ENCODE peak calls at places on chromosomes 7 and 10, in five cellular contexts. K is IMR-90, V is H9, Y is mesenchymal stem cell, I is mesendoderm. U is an unnamed sample.

GRCh38 chr7:19561121-19561805 is 147.6 kb downstream of the POLR1F start:
- DNase-seq in K (no peak), V (no peak), Y (peak), I (no peak), U (no peak)

GRCh38 chr10:131429141-131429540 is 117.6 kb upstream of the TCERG1L start:
- DNase-seq in K (no peak), V (no peak), I (no peak), Y (no peak), U (no peak)

GRCh38 chr10:21732067-21732772 is 198.2 kb downstream of the MLLT10 start:
- DNase-seq in V (peak), K (peak), Y (peak), I (peak), U (peak)

GRCh38 chr7:77811895-77812685 is 13.5 kb downstream of the PHTF2 start:
- DNase-seq in I (peak), V (no peak), Y (peak), K (peak), U (no peak)

GRCh38 chr7:130566168-130566897 is 74.4 kb downstream of the MEST start:
- DNase-seq in V (no peak), K (peak), I (no peak), Y (no peak), U (no peak)

GRCh38 chr7:68706291-68706690 is 892.0 kb upstream of the AUTS2 start:
- DNase-seq in V (no peak), K (peak), I (no peak), Y (peak), U (no peak)

GRCh38 chr10:91887075-91887899 is 22.0 kb downstream of the FGFBP3 start:
- DNase-seq in Y (peak), I (peak), K (no peak), V (peak), U (peak)

GRCh38 chr7:47147213-47147631 is 434.7 kb downstream of the TNS3 start:
- DNase-seq in Y (peak), I (no peak), K (no peak), V (no peak), U (no peak)

GRCh38 chr7:47556511-47557180 is 25.3 kb downstream of the TNS3 start:
- DNase-seq in Y (peak), V (no peak), K (no peak), I (no peak), U (no peak)

GRCh38 chr7:81299272-81299671 is 380.4 kb upstream of the SEMA3C start:
- DNase-seq in K (peak), V (no peak), Y (peak), I (no peak), U (no peak)

DNA sequence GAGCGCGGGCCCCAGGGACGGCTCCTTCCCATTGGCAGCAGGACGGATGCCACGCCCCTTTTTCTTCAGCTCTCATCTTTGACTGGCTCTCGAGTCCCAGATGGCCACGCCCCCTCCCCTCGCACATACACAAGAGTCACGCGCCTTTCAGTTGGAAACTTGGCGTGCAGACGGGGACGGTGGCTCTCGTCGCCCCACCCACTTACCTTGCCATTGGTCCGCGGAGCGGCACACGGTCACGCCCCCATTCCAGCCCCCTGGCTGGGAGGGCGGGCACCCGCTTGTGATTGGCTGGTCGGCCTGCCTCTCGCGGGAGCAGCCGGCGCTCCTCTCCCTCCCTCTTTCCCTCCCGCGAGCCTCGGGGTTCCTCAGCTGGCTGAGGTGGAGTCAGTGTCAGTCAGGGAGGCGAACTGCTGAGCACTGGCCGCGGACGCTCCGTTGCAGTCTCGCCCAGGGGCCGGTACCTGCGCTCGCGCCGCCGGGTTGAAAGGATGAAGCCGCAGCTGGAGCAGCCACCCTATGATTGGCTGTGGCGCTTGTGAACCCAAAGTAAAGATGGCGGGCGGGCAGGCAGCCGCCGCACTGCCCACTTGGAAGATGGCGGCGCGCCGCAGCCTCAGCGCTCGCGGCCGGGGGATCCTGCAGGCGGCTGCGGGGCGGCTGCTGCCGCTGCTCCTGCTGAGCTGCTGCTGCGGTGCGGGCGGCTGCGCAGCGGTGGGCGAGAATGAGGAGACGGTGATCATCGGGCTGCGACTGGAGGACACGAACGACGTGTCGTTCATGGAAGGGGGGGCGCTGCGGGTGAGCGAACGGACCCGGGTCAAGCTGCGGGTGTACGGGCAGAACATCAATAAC is at the start of gene CNNM2:
- DNase-seq in I (peak), Y (peak), V (peak), K (peak), U (peak)
- H4K8ac ChIP-seq in I (no peak), Y (peak), V (no peak), K (peak), U (peak)

DNA sequence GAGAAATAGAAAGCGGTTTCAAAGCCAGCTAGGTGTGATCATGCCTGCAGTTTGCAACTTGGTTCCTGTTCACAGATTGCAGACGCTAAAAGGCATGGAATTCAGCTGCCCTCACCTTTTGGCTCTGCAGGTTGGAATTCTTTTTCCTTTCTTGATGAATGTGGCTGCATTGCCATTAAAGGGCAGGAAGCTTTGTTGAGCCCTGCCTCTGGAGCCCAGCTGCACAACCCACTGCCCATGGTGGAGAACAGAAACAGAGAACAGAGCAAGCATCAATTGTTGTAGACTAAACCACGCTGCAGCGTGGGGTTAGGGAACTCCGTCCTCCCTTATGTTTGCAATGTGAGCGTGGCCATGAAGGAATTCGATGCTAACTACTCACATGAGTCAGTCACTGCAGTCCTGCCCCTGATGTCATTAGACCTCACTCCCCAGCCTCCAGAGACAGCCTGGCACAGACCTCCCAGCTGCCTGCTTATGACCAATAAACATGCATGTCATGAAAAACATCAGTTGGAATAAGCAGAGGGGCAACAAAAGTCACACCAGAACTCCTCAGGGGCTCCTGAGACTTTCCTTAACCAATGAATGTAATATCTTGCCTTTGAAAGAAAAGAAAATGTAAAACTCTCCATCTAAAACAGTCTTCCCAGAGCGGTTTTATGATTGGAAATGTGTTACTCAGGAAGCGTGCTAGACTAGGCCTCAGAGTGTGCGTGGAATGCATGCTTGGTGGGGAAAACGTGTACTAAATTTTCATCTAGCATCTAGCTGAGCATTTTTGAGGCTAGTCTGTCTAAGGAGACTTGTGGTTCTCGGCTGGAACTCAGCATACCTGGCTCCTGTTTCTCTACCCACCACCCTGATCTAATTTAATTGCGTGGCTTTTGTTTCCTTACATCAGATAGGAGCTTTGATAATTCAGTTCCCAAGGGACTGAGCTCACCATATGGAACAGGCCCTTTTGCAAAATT is 232.2 kb downstream of the KIAA1217 start:
- DNase-seq in Y (peak), K (peak), V (no peak), I (peak), U (no peak)
- H4K8ac ChIP-seq in Y (no peak), K (no peak), V (no peak), I (no peak), U (no peak)

GRCh38 chr7:123916240-123916724 is 8.8 kb upstream of the SPAM1 start:
- DNase-seq in I (peak), K (peak), V (peak), Y (peak), U (peak)
- H4K8ac ChIP-seq in I (no peak), K (no peak), V (no peak), Y (no peak), U (no peak)

DNA sequence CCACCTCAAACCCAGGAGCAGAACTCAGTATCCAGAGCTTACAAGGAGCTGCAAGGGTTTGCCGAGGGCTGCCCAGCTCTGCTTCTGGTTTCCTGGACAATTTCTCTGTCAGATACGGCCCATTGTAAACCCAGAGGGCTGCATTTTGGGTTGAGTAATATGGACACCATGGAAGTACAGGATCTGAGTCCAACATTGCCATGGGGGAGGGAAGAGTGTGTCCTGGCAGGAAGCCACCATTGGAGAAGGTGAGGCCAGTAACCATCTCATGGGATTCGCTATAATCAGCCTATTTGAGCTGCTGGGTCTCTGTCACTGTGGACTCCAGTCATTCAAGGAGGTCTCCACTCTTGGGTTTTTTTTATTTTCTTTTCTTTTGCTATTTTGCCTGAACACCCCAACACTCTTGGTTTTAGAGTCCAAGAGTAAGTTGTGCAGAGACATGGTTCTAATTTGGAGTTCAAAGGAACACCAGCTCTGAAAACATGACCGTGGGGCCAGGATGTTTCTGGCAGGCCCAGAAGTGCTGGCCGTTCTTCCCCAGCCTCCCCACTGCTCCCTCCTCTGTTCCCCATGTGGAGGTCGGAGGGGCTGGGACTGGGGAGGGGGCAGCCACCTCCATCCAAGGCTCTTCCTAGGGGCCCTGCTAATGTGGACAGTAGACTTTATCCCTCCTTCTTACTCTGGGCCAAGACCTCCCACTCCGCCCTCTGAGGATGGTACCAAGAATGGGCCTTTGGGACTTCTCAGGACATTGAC is 46.2 kb downstream of the CHST3 start:
- DNase-seq in I (no peak), K (no peak), Y (no peak), V (no peak), U (no peak)
- H4K8ac ChIP-seq in I (no peak), K (peak), Y (peak), V (no peak), U (no peak)

GRCh38 chr7:150336746-150337145 is 4.7 kb downstream of the RARRES2 start:
- DNase-seq in K (no peak), V (no peak), Y (no peak), I (no peak), U (no peak)
- H4K8ac ChIP-seq in K (no peak), V (no peak), Y (no peak), I (no peak), U (no peak)

GRCh38 chr10:25036381-25036780 is 20.0 kb downstream of the THNSL1 start:
- DNase-seq in Y (no peak), V (no peak), K (no peak), I (no peak), U (no peak)

GRCh38 chr10:25039531-25039930 is 23.1 kb downstream of the THNSL1 start:
- DNase-seq in K (no peak), Y (no peak), I (no peak), V (no peak), U (no peak)

DNA sequence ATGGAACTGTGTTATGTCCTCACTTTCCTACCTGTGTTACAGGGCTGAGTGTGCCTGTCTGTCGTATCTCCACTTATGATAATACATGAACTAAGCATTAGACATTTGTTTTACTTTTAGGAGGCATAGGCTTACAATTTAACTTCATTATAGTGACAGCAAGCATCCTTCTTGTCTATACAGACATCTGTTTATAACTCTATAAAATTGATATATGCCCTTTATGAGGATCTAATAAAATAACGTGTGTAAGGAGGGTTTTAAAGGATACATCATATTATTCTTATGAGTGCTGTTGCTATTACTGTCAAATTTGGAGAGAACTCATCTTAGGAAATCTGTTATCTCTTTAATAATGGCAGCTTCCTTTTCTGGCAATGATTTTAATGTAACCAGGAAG is 21.9 kb downstream of the THNSL1 start:
- DNase-seq in I (no peak), Y (no peak), V (no peak), K (no peak), U (no peak)
- H4K8ac ChIP-seq in I (no peak), Y (no peak), V (no peak), K (no peak), U (no peak)

DNA sequence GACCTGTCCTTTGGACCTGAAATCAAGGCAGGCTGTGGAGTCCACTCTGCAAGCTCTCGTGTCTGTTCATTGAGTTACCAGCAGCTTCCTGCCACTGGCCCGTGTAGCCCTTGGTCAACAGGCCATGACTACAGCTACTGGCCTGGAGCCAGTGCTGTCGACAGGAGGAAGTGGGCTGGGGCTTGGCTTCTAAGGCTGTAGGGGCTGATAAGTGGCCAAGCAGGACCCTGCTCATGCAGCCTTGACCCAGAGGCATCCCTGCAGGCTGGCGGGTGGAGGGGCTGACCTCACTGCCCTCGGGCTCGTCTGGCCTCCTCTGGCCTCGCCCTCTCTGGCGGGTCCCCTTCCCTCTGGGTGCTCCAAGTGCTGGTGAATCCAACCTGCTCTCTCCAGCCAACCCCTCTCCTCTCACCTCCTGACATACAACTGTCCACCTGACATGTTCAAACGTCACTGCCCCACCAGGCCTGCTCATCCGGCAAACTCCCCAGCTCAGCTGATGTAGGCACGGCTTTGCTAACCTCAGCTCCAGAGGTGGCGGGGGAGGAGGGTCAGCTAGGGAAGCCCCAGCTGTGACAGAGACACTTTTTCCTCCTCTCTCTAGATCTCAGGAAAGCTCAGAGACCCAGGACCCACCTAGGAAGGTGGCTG is 188.6 kb upstream of the LYZL2 start:
- DNase-seq in K (peak), I (no peak), V (no peak), Y (peak), U (no peak)
- H4K8ac ChIP-seq in K (peak), I (no peak), V (no peak), Y (no peak), U (no peak)

DNA sequence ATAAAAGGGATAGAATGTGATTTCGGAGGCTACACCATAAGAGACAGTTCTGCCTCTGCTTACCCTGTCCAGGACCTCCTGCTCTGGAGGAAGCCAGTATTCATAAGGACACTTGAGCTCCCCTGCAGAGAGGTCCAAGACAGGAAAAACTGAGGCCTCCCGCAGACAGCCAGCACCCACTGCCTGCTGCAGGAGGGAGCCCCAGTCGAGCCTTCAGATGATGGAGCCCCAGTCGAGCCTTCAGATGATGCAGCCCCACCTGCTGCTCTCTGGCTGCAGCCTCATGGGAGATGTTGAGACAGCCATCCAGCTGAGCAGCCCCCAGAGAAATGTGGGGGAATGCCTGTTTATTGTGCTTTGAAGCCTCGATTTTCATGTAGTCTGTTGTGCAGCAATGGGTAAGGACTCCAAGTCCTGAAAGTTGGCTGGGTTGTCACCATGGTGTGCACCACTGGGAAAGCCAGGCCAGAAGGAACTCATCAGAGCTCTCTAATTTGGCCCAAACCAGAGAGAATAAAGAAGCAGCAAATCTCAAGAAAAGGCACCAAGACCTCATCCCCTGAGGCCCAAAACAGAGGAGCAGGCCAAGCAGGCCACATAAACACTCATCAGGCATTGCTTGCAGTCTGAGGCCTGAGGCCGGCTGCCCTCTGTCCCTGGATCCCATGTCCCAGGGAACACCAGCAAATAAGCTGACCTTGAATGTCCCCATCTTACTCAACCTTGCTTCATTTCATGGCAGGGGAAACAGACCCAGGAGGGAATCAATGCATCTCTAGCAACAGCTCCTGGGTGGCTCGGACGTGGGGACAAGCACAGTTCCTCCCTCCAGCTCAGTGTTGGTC is 30.9 kb downstream of the CALML5 start:
- DNase-seq in Y (peak), I (no peak), K (no peak), V (no peak), U (no peak)
- H4K8ac ChIP-seq in Y (no peak), I (no peak), K (no peak), V (no peak), U (no peak)

GRCh38 chr10:77849039-77849664 is 77.4 kb downstream of the DLG5 start:
- DNase-seq in K (no peak), Y (no peak), I (no peak), V (no peak), U (peak)
- H4K8ac ChIP-seq in K (no peak), Y (no peak), I (no peak), V (no peak), U (no peak)

DNA sequence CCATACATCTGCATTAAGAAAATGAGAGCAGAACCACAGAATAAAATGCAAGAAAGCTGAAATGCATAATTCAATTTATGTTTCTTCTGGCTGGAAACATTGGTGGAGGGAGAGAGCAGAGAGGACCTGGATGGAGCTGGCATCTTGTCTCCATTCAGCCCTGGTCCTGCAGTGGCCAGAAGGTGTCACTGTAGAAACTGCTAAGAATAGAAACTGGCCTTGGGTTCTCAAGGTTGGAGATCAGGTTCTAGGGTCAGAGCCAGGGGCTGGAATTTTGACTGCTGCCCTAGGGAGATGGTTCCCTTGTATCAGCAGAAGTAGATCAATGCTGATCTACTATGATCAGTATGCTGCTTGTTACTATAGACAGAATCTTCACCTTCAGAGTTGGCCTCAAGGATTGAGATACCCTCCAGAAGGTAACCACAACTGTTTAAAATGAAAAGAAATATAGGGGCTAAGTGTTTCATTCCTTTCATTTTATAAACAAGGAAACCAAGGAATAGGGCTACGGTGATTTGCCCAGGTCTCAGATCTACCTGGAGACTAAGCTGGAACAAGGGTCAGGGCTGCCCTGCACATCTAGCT is 13.1 kb downstream of the TAS2R41 start:
- DNase-seq in I (peak), V (peak), K (no peak), Y (peak), U (no peak)
- H4K8ac ChIP-seq in I (no peak), V (no peak), K (no peak), Y (peak), U (no peak)

U was measured in neuronal stem cell.